ENCODE peak calls at places on chromosomes 13 and 19, in four cellular contexts. One of them, this sample, is unnamed.

GRCh38 chr13:76982051-76982450 is 9.8 kb upstream of the CLN5 start:
- DNase-seq in K562: no peak
- DNase-seq in A549: no peak
- DNase-seq in HepG2: peak; percentile 18
- DNase-seq in this sample: no peak

GRCh38 chr19:30682576-30683536 is 310.7 kb downstream of the ZNF536 start:
- DNase-seq in K562: peak; percentile 82
- DNase-seq in A549: peak; percentile 74
- DNase-seq in HepG2: peak; percentile 35
- DNase-seq in this sample: no peak

GRCh38 chr19:45396389-45397260 is 8.2 kb downstream of the PPP1R13L start:
- DNase-seq in K562: no peak
- DNase-seq in A549: no peak
- DNase-seq in HepG2: no peak
- DNase-seq in this sample: no peak

GRCh38 chr19:43624933-43625332 is 5.5 kb upstream of the ZNF428 start:
- DNase-seq in K562: peak; percentile 88
- DNase-seq in A549: peak; percentile 49
- DNase-seq in HepG2: no peak
- DNase-seq in this sample: no peak

GRCh38 chr13:50787316-50788195 is 55.9 kb downstream of the DLEU7 start:
- DNase-seq in K562: no peak
- DNase-seq in A549: no peak
- DNase-seq in HepG2: no peak
- DNase-seq in this sample: no peak

GRCh38 chr19:8196271-8196908 is 12.8 kb upstream of the CERS4 start:
- DNase-seq in K562: peak; percentile 3
- DNase-seq in A549: no peak
- DNase-seq in HepG2: no peak
- DNase-seq in this sample: peak; percentile 66

GRCh38 chr13:85473144-85473543 is 326.1 kb downstream of the SLITRK6 start:
- DNase-seq in K562: no peak
- DNase-seq in A549: no peak
- DNase-seq in HepG2: no peak
- DNase-seq in this sample: no peak

GRCh38 chr13:59398127-59398526 is 765.6 kb downstream of the DIAPH3 start:
- DNase-seq in K562: no peak
- DNase-seq in A549: no peak
- DNase-seq in HepG2: no peak
- DNase-seq in this sample: no peak

GRCh38 chr19:41265376-41266153 is 1.4 kb downstream of the HNRNPUL1 start:
- DNase-seq in K562: peak; percentile 22
- DNase-seq in A549: peak; percentile 37
- DNase-seq in HepG2: peak; percentile 56
- DNase-seq in this sample: no peak

GRCh38 chr19:48874309-48875135 is 2.3 kb downstream of the PPP1R15A start:
- DNase-seq in K562: peak; percentile 52
- DNase-seq in A549: peak; percentile 55
- DNase-seq in HepG2: no peak
- DNase-seq in this sample: no peak

GRCh38 chr19:42452590-42452989 is 9.8 kb upstream of the CXCL17 start:
- DNase-seq in K562: no peak
- DNase-seq in A549: no peak
- DNase-seq in HepG2: no peak
- DNase-seq in this sample: no peak

GRCh38 chr19:27971071-27971470 is 1241.9 kb downstream of the UQCRFS1 start:
- DNase-seq in K562: no peak
- DNase-seq in A549: peak; percentile 17
- DNase-seq in HepG2: no peak
- DNase-seq in this sample: no peak

GRCh38 chr13:108816381-108816780 is 187.0 kb downstream of the MYO16 start:
- DNase-seq in K562: peak; percentile 12
- DNase-seq in A549: no peak
- DNase-seq in HepG2: no peak
- DNase-seq in this sample: no peak

GRCh38 chr19:30228726-30229523 is 143.3 kb upstream of the ZNF536 start:
- DNase-seq in K562: no peak
- DNase-seq in A549: peak; percentile 26
- DNase-seq in HepG2: no peak
- DNase-seq in this sample: no peak

GRCh38 chr13:59112375-59112774 is 1051.4 kb downstream of the DIAPH3 start:
- DNase-seq in K562: no peak
- DNase-seq in A549: peak; percentile 1
- DNase-seq in HepG2: no peak
- DNase-seq in this sample: no peak

GRCh38 chr13:45194081-45194939 is 6.5 kb downstream of the KCTD4 start:
- DNase-seq in K562: no peak
- DNase-seq in A549: peak; percentile 33
- DNase-seq in HepG2: no peak
- DNase-seq in this sample: no peak

GRCh38 chr13:113670541-113670940 is 3.5 kb downstream of the GRK1 start:
- DNase-seq in K562: no peak
- DNase-seq in A549: no peak
- DNase-seq in HepG2: no peak
- DNase-seq in this sample: no peak

GRCh38 chr13:50375792-50376191 is 360.5 kb downstream of the KCNRG start:
- DNase-seq in K562: no peak
- DNase-seq in A549: no peak
- DNase-seq in HepG2: no peak
- DNase-seq in this sample: no peak

GRCh38 chr13:75217949-75218348 is 264.0 kb downstream of the TBC1D4 start:
- DNase-seq in K562: no peak
- DNase-seq in A549: no peak
- DNase-seq in HepG2: no peak
- DNase-seq in this sample: no peak

GRCh38 chr13:109941221-109941620 is 154.8 kb upstream of the IRS2 start:
- DNase-seq in K562: no peak
- DNase-seq in A549: no peak
- DNase-seq in HepG2: no peak
- DNase-seq in this sample: no peak

GRCh38 chr13:43924549-43925245 is 45.0 kb downstream of the LACC1 start:
- DNase-seq in K562: no peak
- DNase-seq in A549: no peak
- DNase-seq in HepG2: no peak
- DNase-seq in this sample: peak; percentile 19

GRCh38 chr13:62537593-62537992 is 1121.9 kb upstream of the PCDH20 start:
- DNase-seq in K562: no peak
- DNase-seq in A549: no peak
- DNase-seq in HepG2: no peak
- DNase-seq in this sample: no peak

GRCh38 chr13:41085961-41086360 is 24.7 kb downstream of the WBP4 start:
- DNase-seq in K562: no peak
- DNase-seq in A549: no peak
- DNase-seq in HepG2: no peak
- DNase-seq in this sample: no peak
- TF ChIP-seq CHD4 in K562: no peak
- TF ChIP-seq CHD4 in A549: no peak
- TF ChIP-seq CHD4 in HepG2: no peak
- TF ChIP-seq CHD4 in this sample: no peak

DNA sequence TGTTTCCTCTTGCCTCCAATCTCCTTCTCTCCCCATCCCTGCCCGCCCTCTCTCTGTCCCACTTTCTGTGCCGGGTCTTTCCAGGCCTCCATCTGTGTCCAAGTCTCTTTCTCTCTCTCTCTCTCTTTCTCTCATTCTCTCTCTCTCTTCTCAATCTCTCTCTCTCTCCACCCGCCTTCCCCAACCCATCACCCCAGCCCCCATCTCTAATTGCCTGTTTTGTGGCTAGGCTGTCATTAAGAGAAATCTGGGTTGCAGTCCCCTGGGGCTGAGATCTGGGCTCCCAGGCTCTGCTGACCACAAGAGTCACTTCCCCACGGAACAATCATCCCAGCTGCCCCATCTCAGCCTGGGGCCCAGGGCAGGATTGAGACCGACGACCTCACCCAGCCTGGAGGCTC is 2.5 kb downstream of the COL5A3 start:
- DNase-seq in K562: no peak
- DNase-seq in A549: no peak
- DNase-seq in HepG2: no peak
- DNase-seq in this sample: no peak
- TF ChIP-seq CHD4 in K562: no peak
- TF ChIP-seq CHD4 in A549: no peak
- TF ChIP-seq CHD4 in HepG2: no peak
- TF ChIP-seq CHD4 in this sample: no peak

DNA sequence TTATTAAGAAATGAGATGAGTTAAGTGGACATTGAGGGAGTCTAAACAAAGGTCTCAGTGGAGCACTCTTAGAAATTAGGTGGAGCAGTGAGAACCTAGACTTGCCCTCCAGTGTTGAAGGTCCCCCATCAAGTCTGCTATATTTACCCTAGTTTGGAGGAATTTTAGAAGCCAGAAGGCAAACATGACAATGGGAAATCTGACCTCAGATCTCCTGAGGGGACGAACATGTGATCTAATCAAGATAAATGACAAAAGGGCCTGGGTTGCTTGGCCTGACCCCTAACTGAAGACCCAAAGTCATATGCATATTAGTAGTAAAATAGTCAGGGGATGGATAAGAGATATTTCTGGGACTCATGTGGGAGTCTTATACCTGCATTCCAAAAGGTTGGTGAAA is 7.9 kb downstream of the SIGLECL1 start:
- DNase-seq in K562: no peak
- DNase-seq in A549: no peak
- DNase-seq in HepG2: no peak
- DNase-seq in this sample: no peak
- TF ChIP-seq CHD4 in K562: no peak
- TF ChIP-seq CHD4 in A549: no peak
- TF ChIP-seq CHD4 in HepG2: no peak
- TF ChIP-seq CHD4 in this sample: no peak

GRCh38 chr19:13013649-13014048 is 18.4 kb downstream of the NFIX start:
- DNase-seq in K562: no peak
- DNase-seq in A549: no peak
- DNase-seq in HepG2: no peak
- DNase-seq in this sample: no peak
- TF ChIP-seq CHD4 in K562: no peak
- TF ChIP-seq CHD4 in A549: no peak
- TF ChIP-seq CHD4 in HepG2: no peak
- TF ChIP-seq CHD4 in this sample: no peak